ENCODE peak calls at places on chromosomes 12 and 14, in nine cellular contexts. L is prostate gland; W is fibroblast of villous mesenchyme; G is left kidney; D is activated CD4-positive, alpha-beta T cell treated with anti-CD3 and anti-CD28 coated beads for 24 hours; S is mucosa of descending colon; P is GM10248; O is stimulated activated CD8-positive, alpha-beta memory T cell treated with anti-CD3 and anti-CD28 coated beads, Interleukin-12 subunit alpha, Interleukin-12 subunit beta, amount 100 ng/mL, for 1 hour; U is amniotic stem cell. A is an unnamed sample.

GRCh38 chr14:39258782-39259545 is 25.2 kb downstream of the MIA2 start:
- DNase-seq in L (no peak), W (no peak), G (no peak), D (no peak), S (no peak), P (no peak), O (no peak), U (no peak), A (no peak)

GRCh38 chr14:105224845-105225585 is 23.3 kb upstream of the BTBD6 start:
- DNase-seq in L (no peak), W (no peak), G (peak; percentile 76), D (no peak), S (no peak), P (no peak), O (no peak), U (no peak), A (no peak)

GRCh38 chr14:98798099-98798498 is 473.9 kb downstream of the BCL11B start:
- DNase-seq in L (peak; percentile 21), W (no peak), G (peak; percentile 55), D (no peak), S (no peak), P (no peak), O (no peak), U (no peak), A (no peak)

GRCh38 chr12:15708396-15709070 is 80.7 kb downstream of the EPS8 start:
- DNase-seq in L (no peak), W (no peak), G (no peak), D (no peak), S (no peak), P (no peak), O (no peak), U (no peak), A (no peak)

GRCh38 chr12:98821232-98821631 is 176.1 kb downstream of the APAF1 start:
- DNase-seq in L (no peak), W (no peak), G (no peak), D (no peak), S (no peak), P (no peak), O (no peak), U (no peak), A (no peak)

GRCh38 chr12:23564454-23564853 is 385.0 kb downstream of the SOX5 start:
- DNase-seq in L (no peak), W (peak; percentile 83), G (peak; percentile 8), D (no peak), S (no peak), P (no peak), O (no peak), U (no peak), A (no peak)

GRCh38 chr14:56224691-56225681 is 106.8 kb downstream of the PELI2 start:
- DNase-seq in L (no peak), W (no peak), G (peak; percentile 61), D (no peak), S (peak; percentile 77), P (no peak), O (no peak), U (no peak), A (no peak)

GRCh38 chr14:59918824-59919581 is 941 bp upstream of the LRRC9 start:
- DNase-seq in L (peak; percentile 17), W (peak; percentile 20), G (peak; percentile 74), D (no peak), S (peak; percentile 24), P (peak; percentile 42), O (no peak), U (no peak), A (no peak)

GRCh38 chr12:96371138-96371786 is 29.0 kb downstream of the CDK17 start:
- DNase-seq in L (no peak), W (no peak), G (peak; percentile 28), D (no peak), S (no peak), P (no peak), O (no peak), U (no peak), A (no peak)

GRCh38 chr14:32249780-32250179 is 46.7 kb upstream of the RNU6-8 start:
- DNase-seq in L (no peak), W (no peak), G (no peak), D (no peak), S (no peak), P (no peak), O (no peak), U (no peak), A (no peak)

GRCh38 chr12:63949902-63950301 is 105.4 kb downstream of the SRGAP1 start:
- DNase-seq in L (no peak), W (peak; percentile 31), G (no peak), D (no peak), S (no peak), P (no peak), O (no peak), U (no peak), A (no peak)

GRCh38 chr12:89450922-89451321 is 73.7 kb downstream of the GALNT4 start:
- DNase-seq in L (no peak), W (peak; percentile 76), G (peak; percentile 30), D (no peak), S (no peak), P (no peak), O (no peak), U (no peak), A (no peak)

GRCh38 chr12:124633269-124633953 is 66.0 kb upstream of the NCOR2 start:
- DNase-seq in L (no peak), W (peak; percentile 73), G (no peak), D (no peak), S (no peak), P (no peak), O (no peak), U (no peak), A (no peak)

GRCh38 chr12:94761559-94761958 is 111.2 kb upstream of the TMCC3 start:
- DNase-seq in L (no peak), W (peak; percentile 86), G (no peak), D (peak; percentile 3), S (no peak), P (no peak), O (no peak), U (peak; percentile 80), A (no peak)

GRCh38 chr12:108630481-108631207 is 3.0 kb downstream of the SELPLG start:
- DNase-seq in L (no peak), W (peak; percentile 87), G (no peak), D (no peak), S (no peak), P (no peak), O (no peak), U (peak; percentile 77), A (peak; percentile 58)

GRCh38 chr14:68627050-68627867 is 165.6 kb downstream of the ZFP36L1 start:
- DNase-seq in L (no peak), W (no peak), G (peak; percentile 89), D (no peak), S (no peak), P (no peak), O (no peak), U (no peak), A (no peak)

GRCh38 chr14:61296707-61297502 is 15.8 kb upstream of the TMEM30B start:
- DNase-seq in L (no peak), W (peak; percentile 48), G (peak; percentile 61), D (peak; percentile 21), S (no peak), P (peak; percentile 38), O (no peak), U (no peak), A (no peak)

GRCh38 chr12:28023156-28023887 is 50.8 kb upstream of the PTHLH start:
- DNase-seq in L (no peak), W (peak; percentile 44), G (no peak), D (no peak), S (no peak), P (no peak), O (no peak), U (peak; percentile 39), A (no peak)

GRCh38 chr12:56590237-56590830 is 39.8 kb downstream of the BAZ2A start:
- DNase-seq in L (no peak), W (no peak), G (peak; percentile 29), D (no peak), S (no peak), P (peak; percentile 51), O (no peak), U (no peak), A (no peak)

GRCh38 chr12:21607701-21608100 is 3.1 kb upstream of the GYS2 start:
- DNase-seq in L (no peak), W (peak; percentile 55), G (peak; percentile 29), D (no peak), S (no peak), P (no peak), O (no peak), U (no peak), A (no peak)

GRCh38 chr12:6647083-6647604 is at the start of gene ACRBP:
- DNase-seq in L (peak; percentile 53), W (peak; percentile 57), G (peak; percentile 91), D (no peak), S (peak; percentile 89), P (peak; percentile 78), O (no peak), U (no peak), A (no peak)

GRCh38 chr12:68557011-68557715 is 53.5 kb upstream of the RAP1B start:
- DNase-seq in L (no peak), W (peak; percentile 53), G (no peak), D (no peak), S (no peak), P (no peak), O (no peak), U (peak; percentile 60), A (no peak)

GRCh38 chr14:100537701-100538565 is 49.3 kb downstream of the BEGAIN start:
- DNase-seq in L (no peak), W (no peak), G (no peak), D (no peak), S (peak; percentile 26), P (no peak), O (no peak), U (no peak), A (no peak)

GRCh38 chr14:102517412-102518062 is 8.0 kb upstream of the ANKRD9 start:
- DNase-seq in L (no peak), W (no peak), G (peak; percentile 60), D (no peak), S (peak; percentile 69), P (no peak), O (no peak), U (no peak), A (no peak)

GRCh38 chr12:5889381-5890047 is 55.5 kb downstream of the ANO2 start:
- DNase-seq in L (no peak), W (no peak), G (peak; percentile 42), D (peak; percentile 10), S (no peak), P (no peak), O (no peak), U (no peak), A (no peak)

GRCh38 chr14:36655963-36656768 is 5.5 kb upstream of the PAX9 start:
- DNase-seq in L (no peak), W (no peak), G (peak; percentile 88), D (no peak), S (peak; percentile 55), P (peak; percentile 19), O (no peak), U (no peak), A (no peak)

GRCh38 chr12:44015333-44015941 is 179.6 kb downstream of the TMEM117 start:
- DNase-seq in L (no peak), W (peak; percentile 51), G (peak; percentile 70), D (no peak), S (no peak), P (peak; percentile 21), O (no peak), U (peak; percentile 38), A (no peak)

GRCh38 chr14:29521526-29522137 is 406.0 kb downstream of the PRKD1 start:
- DNase-seq in L (no peak), W (peak; percentile 9), G (peak; percentile 24), D (no peak), S (no peak), P (no peak), O (no peak), U (no peak), A (no peak)

GRCh38 chr12:1779783-1780182 is 40.6 kb upstream of the LRTM2 start:
- DNase-seq in L (no peak), W (no peak), G (no peak), D (no peak), S (no peak), P (no peak), O (no peak), U (no peak), A (no peak)

GRCh38 chr12:52264435-52264825 is 10.0 kb upstream of the KRT86 start:
- DNase-seq in L (no peak), W (no peak), G (peak; percentile 55), D (no peak), S (no peak), P (no peak), O (no peak), U (no peak), A (no peak)

GRCh38 chr12:79415754-79416435 is 274.9 kb downstream of the PAWR start:
- DNase-seq in L (peak; percentile 52), W (peak; percentile 45), G (no peak), D (no peak), S (no peak), P (no peak), O (no peak), U (no peak), A (no peak)